ENCODE peak calls at places on chromosomes 12 and 14, in six cellular contexts. One of them, this sample, is unnamed.
A peak's percentile ranks its signal among the peaks of the same experiment; 100 is the strongest.

GRCh38 chr12:42130670-42131402 is 13.8 kb downstream of the GXYLT1 start:
- DNase-seq in omental fat pad: no peak
- DNase-seq in cardiac fibroblast: peak; percentile 67
- DNase-seq in AG10803: peak; percentile 58
- DNase-seq in nephron progenitor cell: no peak
- DNase-seq in A549: no peak
- DNase-seq in this sample: peak; percentile 63

GRCh38 chr12:49783917-49784676 is 42.7 kb downstream of the TMBIM6 start:
- DNase-seq in omental fat pad: no peak
- DNase-seq in cardiac fibroblast: peak; percentile 77
- DNase-seq in AG10803: peak; percentile 79
- DNase-seq in nephron progenitor cell: no peak
- DNase-seq in A549: no peak
- DNase-seq in this sample: peak; percentile 88

GRCh38 chr12:19382111-19382526 is 57.2 kb upstream of the AEBP2 start:
- DNase-seq in omental fat pad: no peak
- DNase-seq in cardiac fibroblast: peak; percentile 80
- DNase-seq in AG10803: peak; percentile 70
- DNase-seq in nephron progenitor cell: no peak
- DNase-seq in A549: peak; percentile 87
- DNase-seq in this sample: peak; percentile 77

GRCh38 chr14:65103150-65103760 is 938 bp upstream of the MAX start:
- DNase-seq in omental fat pad: no peak
- DNase-seq in cardiac fibroblast: no peak
- DNase-seq in AG10803: peak; percentile 36
- DNase-seq in nephron progenitor cell: no peak
- DNase-seq in A549: peak; percentile 32
- DNase-seq in this sample: peak; percentile 25

GRCh38 chr12:8970432-8970831 is 18.9 kb upstream of the KLRG1 start:
- DNase-seq in omental fat pad: no peak
- DNase-seq in cardiac fibroblast: no peak
- DNase-seq in AG10803: no peak
- DNase-seq in nephron progenitor cell: no peak
- DNase-seq in A549: no peak
- DNase-seq in this sample: no peak

GRCh38 chr12:11729008-11729407 is 79.5 kb downstream of the ETV6 start:
- DNase-seq in omental fat pad: no peak
- DNase-seq in cardiac fibroblast: no peak
- DNase-seq in AG10803: no peak
- DNase-seq in nephron progenitor cell: no peak
- DNase-seq in A549: no peak
- DNase-seq in this sample: no peak

GRCh38 chr14:77212933-77213656 is 31.5 kb downstream of the TMEM63C start:
- DNase-seq in omental fat pad: no peak
- DNase-seq in cardiac fibroblast: peak; percentile 15
- DNase-seq in AG10803: no peak
- DNase-seq in nephron progenitor cell: peak; percentile 71
- DNase-seq in A549: peak; percentile 72
- DNase-seq in this sample: peak; percentile 3

GRCh38 chr12:89140580-89141236 is 211.6 kb downstream of the DUSP6 start:
- DNase-seq in omental fat pad: no peak
- DNase-seq in cardiac fibroblast: peak; percentile 81
- DNase-seq in AG10803: peak; percentile 82
- DNase-seq in nephron progenitor cell: no peak
- DNase-seq in A549: no peak
- DNase-seq in this sample: peak; percentile 74

GRCh38 chr12:24561882-24562760 is 386.8 kb downstream of the BCAT1 start:
- DNase-seq in omental fat pad: no peak
- DNase-seq in cardiac fibroblast: peak; percentile 59
- DNase-seq in AG10803: peak; percentile 29
- DNase-seq in nephron progenitor cell: peak; percentile 77
- DNase-seq in A549: peak; percentile 17
- DNase-seq in this sample: peak; percentile 73

GRCh38 chr14:69049675-69050074 is 70.6 kb upstream of the ACTN1 start:
- DNase-seq in omental fat pad: no peak
- DNase-seq in cardiac fibroblast: peak; percentile 95
- DNase-seq in AG10803: peak; percentile 78
- DNase-seq in nephron progenitor cell: no peak
- DNase-seq in A549: no peak
- DNase-seq in this sample: peak; percentile 98

GRCh38 chr12:95004610-95005009 is 1.1 kb upstream of the NDUFA12 start:
- DNase-seq in omental fat pad: no peak
- DNase-seq in cardiac fibroblast: peak; percentile 67
- DNase-seq in AG10803: peak; percentile 55
- DNase-seq in nephron progenitor cell: no peak
- DNase-seq in A549: no peak
- DNase-seq in this sample: peak; percentile 82

GRCh38 chr14:104235686-104236085 is 97.3 kb downstream of the KIF26A start:
- DNase-seq in omental fat pad: no peak
- DNase-seq in cardiac fibroblast: no peak
- DNase-seq in AG10803: no peak
- DNase-seq in nephron progenitor cell: no peak
- DNase-seq in A549: no peak
- DNase-seq in this sample: no peak

GRCh38 chr12:27940756-27941402 is 31.7 kb downstream of the PTHLH start:
- DNase-seq in omental fat pad: peak; percentile 48
- DNase-seq in cardiac fibroblast: peak; percentile 87
- DNase-seq in AG10803: peak; percentile 75
- DNase-seq in nephron progenitor cell: peak; percentile 72
- DNase-seq in A549: peak; percentile 54
- DNase-seq in this sample: peak; percentile 84

GRCh38 chr14:101400815-101401214 is 160.5 kb upstream of the DIO3 start:
- DNase-seq in omental fat pad: no peak
- DNase-seq in cardiac fibroblast: peak; percentile 57
- DNase-seq in AG10803: peak; percentile 8
- DNase-seq in nephron progenitor cell: no peak
- DNase-seq in A549: no peak
- DNase-seq in this sample: peak; percentile 43

DNA sequence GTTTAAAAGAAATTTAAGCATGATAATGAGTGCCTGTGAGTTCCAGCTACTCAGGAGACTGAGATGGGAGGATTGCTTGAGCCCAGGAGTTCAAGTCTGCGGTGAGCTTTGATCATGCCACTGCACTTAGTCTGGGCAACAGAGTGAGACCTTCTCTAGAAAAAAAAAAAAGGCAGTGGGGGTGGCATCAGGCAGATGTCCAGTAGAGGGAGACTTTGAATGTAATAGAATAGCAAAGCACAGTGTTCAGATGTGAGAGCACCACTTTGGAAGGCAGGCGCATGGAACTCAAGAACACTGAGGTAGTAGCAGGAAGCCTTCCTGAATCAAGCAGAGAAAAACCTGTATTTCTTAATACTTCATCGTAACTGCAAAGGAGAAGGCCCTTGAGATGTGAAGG is 394.5 kb upstream of the GARIN6 start:
- DNase-seq in omental fat pad: no peak
- DNase-seq in cardiac fibroblast: no peak
- DNase-seq in AG10803: no peak
- DNase-seq in nephron progenitor cell: no peak
- DNase-seq in A549: peak; percentile 1
- DNase-seq in this sample: no peak
- TF ChIP-seq CTCF in omental fat pad: no peak
- TF ChIP-seq CTCF in cardiac fibroblast: no peak
- TF ChIP-seq CTCF in AG10803: no peak
- TF ChIP-seq CTCF in nephron progenitor cell: no peak
- TF ChIP-seq CTCF in A549: no peak
- TF ChIP-seq CTCF in this sample: no peak

DNA sequence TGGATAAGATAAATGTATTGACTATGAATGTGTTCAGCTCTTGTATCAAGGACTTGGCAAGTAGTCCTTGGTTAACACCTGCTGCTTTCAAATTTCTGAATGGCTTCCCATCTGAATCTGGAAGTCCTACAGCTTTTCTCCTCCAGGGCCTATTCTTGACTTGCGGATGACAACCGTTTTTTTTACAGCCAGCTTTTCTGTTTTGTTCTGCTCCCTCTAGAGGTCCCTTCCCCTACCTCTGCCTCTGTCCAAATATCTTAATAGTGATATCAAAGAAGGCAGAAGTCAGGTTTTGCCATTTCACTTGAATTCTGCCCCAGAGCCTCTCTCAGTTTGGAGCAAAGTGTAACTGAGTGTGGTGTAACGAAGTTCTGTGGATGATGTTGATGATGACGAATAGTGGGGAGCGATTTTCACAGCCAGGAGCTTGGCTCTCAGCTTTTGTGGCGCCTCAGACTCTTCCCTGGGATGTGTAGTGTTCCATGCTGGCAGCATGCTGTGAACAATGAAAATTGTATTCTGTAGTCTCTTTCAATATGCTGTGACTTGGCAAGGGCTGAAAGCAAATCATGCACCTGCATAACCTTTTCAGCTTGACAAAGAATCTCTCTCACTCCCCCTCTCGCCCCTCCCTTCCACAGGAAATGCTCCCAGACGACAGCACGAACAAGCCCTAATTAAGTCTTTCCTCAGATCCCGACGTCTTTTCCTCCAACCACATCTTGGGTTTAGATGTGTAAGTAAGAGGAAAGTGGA is 5.0 kb upstream of the SLC4A8 start:
- DNase-seq in omental fat pad: no peak
- DNase-seq in cardiac fibroblast: peak; percentile 13
- DNase-seq in AG10803: no peak
- DNase-seq in nephron progenitor cell: no peak
- DNase-seq in A549: peak; percentile 25
- DNase-seq in this sample: no peak
- TF ChIP-seq CTCF in omental fat pad: no peak
- TF ChIP-seq CTCF in cardiac fibroblast: no peak
- TF ChIP-seq CTCF in AG10803: no peak
- TF ChIP-seq CTCF in nephron progenitor cell: no peak
- TF ChIP-seq CTCF in A549: no peak
- TF ChIP-seq CTCF in this sample: no peak

DNA sequence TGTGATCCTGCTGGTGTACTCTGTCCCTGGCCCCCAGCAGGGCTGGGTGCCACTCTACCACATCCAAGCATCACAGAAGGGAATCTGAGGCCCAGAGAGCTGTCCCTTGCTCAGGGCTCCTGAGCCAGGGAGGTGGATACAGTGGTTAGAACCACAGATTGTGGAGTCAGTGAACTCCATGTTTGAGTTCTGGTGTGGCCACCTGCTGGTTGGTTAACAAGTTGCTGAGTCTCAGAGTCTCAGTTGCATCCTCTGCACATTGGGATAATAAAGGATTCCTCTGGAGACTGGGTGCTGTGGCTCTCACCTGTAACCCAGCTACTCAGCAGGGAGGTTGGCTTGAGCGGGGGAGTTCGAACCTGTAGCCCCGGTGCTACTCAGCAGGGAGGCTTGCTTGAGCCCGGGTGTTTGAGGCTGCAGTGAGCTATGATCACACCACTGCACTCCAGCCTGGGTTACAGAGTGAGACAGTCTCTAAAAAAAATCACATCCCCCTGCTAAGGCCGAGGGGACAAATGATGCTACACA is 39.4 kb downstream of the MVK start:
- DNase-seq in omental fat pad: no peak
- DNase-seq in cardiac fibroblast: peak; percentile 21
- DNase-seq in AG10803: peak; percentile 8
- DNase-seq in nephron progenitor cell: no peak
- DNase-seq in A549: peak; percentile 30
- DNase-seq in this sample: peak; percentile 8
- TF ChIP-seq CTCF in omental fat pad: no peak
- TF ChIP-seq CTCF in cardiac fibroblast: peak; percentile 39
- TF ChIP-seq CTCF in AG10803: peak; percentile 47
- TF ChIP-seq CTCF in nephron progenitor cell: peak; percentile 13
- TF ChIP-seq CTCF in A549: peak; percentile 27
- TF ChIP-seq CTCF in this sample: peak; percentile 34

DNA sequence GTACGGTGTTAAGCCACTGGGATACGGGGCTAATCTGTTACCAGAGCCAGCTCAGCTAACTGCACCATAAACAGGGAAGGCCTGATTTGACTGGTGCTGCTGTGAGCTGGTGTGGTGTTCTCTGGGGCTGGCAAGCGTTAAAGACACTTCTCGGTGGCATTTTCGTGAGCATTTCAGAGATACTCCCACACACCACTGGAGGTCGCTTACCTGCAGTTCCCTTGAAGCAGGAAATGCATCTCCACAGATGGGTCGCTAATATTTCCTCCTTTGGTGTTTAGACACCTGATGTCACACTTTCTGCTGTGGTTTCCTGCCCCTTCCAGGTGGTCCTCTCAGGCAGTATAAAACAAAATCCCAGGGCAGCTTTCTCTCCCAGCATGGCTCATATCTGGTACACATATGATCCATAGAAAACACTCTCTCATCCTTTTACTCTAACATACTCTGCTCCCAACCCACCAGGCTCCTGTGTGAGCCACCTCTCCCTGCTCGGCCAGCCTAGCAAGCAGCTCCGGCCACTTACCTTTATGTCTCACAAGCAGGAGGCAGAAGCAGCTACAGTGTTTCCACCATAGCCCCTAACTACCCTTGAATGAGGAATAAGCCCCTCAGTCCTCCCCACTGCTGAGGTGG is 129.9 kb upstream of the GRIN2B start:
- DNase-seq in omental fat pad: no peak
- DNase-seq in cardiac fibroblast: no peak
- DNase-seq in AG10803: no peak
- DNase-seq in nephron progenitor cell: peak; percentile 4
- DNase-seq in A549: peak; percentile 8
- DNase-seq in this sample: no peak
- TF ChIP-seq CTCF in omental fat pad: no peak
- TF ChIP-seq CTCF in cardiac fibroblast: no peak
- TF ChIP-seq CTCF in AG10803: no peak
- TF ChIP-seq CTCF in nephron progenitor cell: no peak
- TF ChIP-seq CTCF in A549: peak; percentile 10
- TF ChIP-seq CTCF in this sample: no peak

DNA sequence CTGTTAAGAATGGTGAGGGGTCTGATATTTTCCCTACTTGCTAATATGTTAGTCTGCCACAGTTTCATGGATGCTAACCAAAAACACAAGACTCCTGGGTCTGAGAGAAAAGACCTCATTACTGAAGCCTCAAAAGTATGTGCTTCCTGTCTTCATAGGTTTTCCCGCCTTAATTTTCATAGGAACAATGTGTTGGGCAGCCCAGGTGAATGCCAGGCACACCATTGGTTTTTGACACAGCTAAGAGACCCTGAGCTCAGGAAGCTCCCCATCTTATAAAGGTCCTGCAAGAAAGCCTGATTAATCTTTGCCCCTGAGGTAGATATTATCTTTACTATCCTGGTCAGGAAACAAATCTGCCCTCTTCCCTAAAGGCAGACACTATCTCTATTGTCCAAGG is 464.1 kb downstream of the MDGA2 start:
- DNase-seq in omental fat pad: no peak
- DNase-seq in cardiac fibroblast: no peak
- DNase-seq in AG10803: no peak
- DNase-seq in nephron progenitor cell: no peak
- DNase-seq in A549: no peak
- DNase-seq in this sample: no peak
- TF ChIP-seq CTCF in omental fat pad: no peak
- TF ChIP-seq CTCF in cardiac fibroblast: no peak
- TF ChIP-seq CTCF in AG10803: no peak
- TF ChIP-seq CTCF in nephron progenitor cell: no peak
- TF ChIP-seq CTCF in A549: no peak
- TF ChIP-seq CTCF in this sample: no peak

GRCh38 chr12:119102274-119102673 is 76.5 kb upstream of the HSPB8 start:
- DNase-seq in omental fat pad: no peak
- DNase-seq in cardiac fibroblast: no peak
- DNase-seq in AG10803: no peak
- DNase-seq in nephron progenitor cell: no peak
- DNase-seq in A549: no peak
- DNase-seq in this sample: no peak

GRCh38 chr12:119102714-119103113 is 76.0 kb upstream of the HSPB8 start:
- DNase-seq in omental fat pad: no peak
- DNase-seq in cardiac fibroblast: no peak
- DNase-seq in AG10803: no peak
- DNase-seq in nephron progenitor cell: no peak
- DNase-seq in A549: no peak
- DNase-seq in this sample: no peak
- TF ChIP-seq CTCF in omental fat pad: no peak
- TF ChIP-seq CTCF in cardiac fibroblast: no peak
- TF ChIP-seq CTCF in AG10803: no peak
- TF ChIP-seq CTCF in nephron progenitor cell: no peak
- TF ChIP-seq CTCF in A549: no peak
- TF ChIP-seq CTCF in this sample: no peak